ENCODE peak calls at places on chromosomes 6 and 20, in six cellular contexts. One of them, this sample, is unnamed.

GRCh38 chr20:9576695-9577094 is 62.3 kb downstream of the LAMP5 start:
- DNase-seq in OCI-LY7: no peak
- DNase-seq in CD8-positive, alpha-beta memory T cell: no peak
- DNase-seq in SK-N-MC: no peak
- DNase-seq in keratinocyte: no peak
- DNase-seq in hepatocyte: no peak
- DNase-seq in this sample: no peak

GRCh38 chr6:132569170-132569569 is 952 bp upstream of the TAAR6 start:
- DNase-seq in OCI-LY7: no peak
- DNase-seq in CD8-positive, alpha-beta memory T cell: no peak
- DNase-seq in SK-N-MC: no peak
- DNase-seq in keratinocyte: no peak
- DNase-seq in hepatocyte: no peak
- DNase-seq in this sample: no peak

GRCh38 chr6:132072271-132072670 is 121.1 kb upstream of the CCN2 start:
- DNase-seq in OCI-LY7: no peak
- DNase-seq in CD8-positive, alpha-beta memory T cell: no peak
- DNase-seq in SK-N-MC: no peak
- DNase-seq in keratinocyte: no peak
- DNase-seq in hepatocyte: no peak
- DNase-seq in this sample: no peak

GRCh38 chr6:51541847-51542246 is 545.6 kb downstream of the PKHD1 start:
- DNase-seq in OCI-LY7: no peak
- DNase-seq in CD8-positive, alpha-beta memory T cell: no peak
- DNase-seq in SK-N-MC: peak; percentile 72
- DNase-seq in keratinocyte: no peak
- DNase-seq in hepatocyte: peak; percentile 17
- DNase-seq in this sample: no peak

GRCh38 chr20:59835448-59836395 is 97.7 kb downstream of the SYCP2 start:
- DNase-seq in OCI-LY7: no peak
- DNase-seq in CD8-positive, alpha-beta memory T cell: no peak
- DNase-seq in SK-N-MC: peak; percentile 1
- DNase-seq in keratinocyte: no peak
- DNase-seq in hepatocyte: peak; percentile 80
- DNase-seq in this sample: no peak

GRCh38 chr20:9110916-9111432 is 42.1 kb downstream of the PLCB4 start:
- DNase-seq in OCI-LY7: no peak
- DNase-seq in CD8-positive, alpha-beta memory T cell: no peak
- DNase-seq in SK-N-MC: no peak
- DNase-seq in keratinocyte: no peak
- DNase-seq in hepatocyte: no peak
- DNase-seq in this sample: no peak

GRCh38 chr6:125950293-125950692 is 6.3 kb upstream of the HINT3 start:
- DNase-seq in OCI-LY7: no peak
- DNase-seq in CD8-positive, alpha-beta memory T cell: no peak
- DNase-seq in SK-N-MC: no peak
- DNase-seq in keratinocyte: no peak
- DNase-seq in hepatocyte: no peak
- DNase-seq in this sample: no peak

GRCh38 chr20:57605878-57606277 is 14.3 kb downstream of the ZBP1 start:
- DNase-seq in OCI-LY7: no peak
- DNase-seq in CD8-positive, alpha-beta memory T cell: no peak
- DNase-seq in SK-N-MC: no peak
- DNase-seq in keratinocyte: no peak
- DNase-seq in hepatocyte: no peak
- DNase-seq in this sample: no peak

GRCh38 chr6:157019115-157019628 is 242.0 kb downstream of the ARID1B start:
- DNase-seq in OCI-LY7: peak; percentile 50
- DNase-seq in CD8-positive, alpha-beta memory T cell: no peak
- DNase-seq in SK-N-MC: no peak
- DNase-seq in keratinocyte: no peak
- DNase-seq in hepatocyte: peak; percentile 10
- DNase-seq in this sample: no peak

GRCh38 chr20:19609642-19610223 is 148.3 kb upstream of the RIN2 start:
- DNase-seq in OCI-LY7: no peak
- DNase-seq in CD8-positive, alpha-beta memory T cell: no peak
- DNase-seq in SK-N-MC: no peak
- DNase-seq in keratinocyte: no peak
- DNase-seq in hepatocyte: peak; percentile 45
- DNase-seq in this sample: no peak

DNA sequence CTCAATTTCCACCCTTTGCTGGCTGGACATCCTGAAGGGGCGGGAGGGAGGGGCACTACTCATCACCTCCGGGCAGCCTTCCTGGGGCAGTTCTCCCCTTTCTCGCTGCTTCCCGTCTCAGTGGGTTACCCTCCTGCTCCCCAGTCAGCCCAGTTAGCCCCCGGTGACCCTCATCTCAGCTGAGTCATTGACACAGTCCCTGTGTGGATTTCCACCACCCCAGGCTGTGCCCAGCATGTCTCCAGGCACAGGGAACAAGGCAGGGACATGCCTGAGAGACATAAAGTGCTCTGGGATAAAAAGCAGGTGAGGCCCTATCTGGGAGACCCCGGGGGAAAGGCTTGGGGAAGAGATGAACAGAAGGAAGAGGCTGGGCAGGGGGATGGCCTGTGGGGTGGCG is 29.9 kb upstream of the HMGA1 start:
- DNase-seq in OCI-LY7: no peak
- DNase-seq in CD8-positive, alpha-beta memory T cell: no peak
- DNase-seq in SK-N-MC: no peak
- DNase-seq in keratinocyte: no peak
- DNase-seq in hepatocyte: no peak
- DNase-seq in this sample: no peak
- H3K4me3 ChIP-seq in OCI-LY7: no peak overlapping the region
- H3K4me3 ChIP-seq in CD8-positive, alpha-beta memory T cell: no peak overlapping the region
- H3K4me3 ChIP-seq in SK-N-MC: no peak overlapping the region
- H3K4me3 ChIP-seq in keratinocyte: no peak overlapping the region
- H3K4me3 ChIP-seq in hepatocyte: no peak overlapping the region
- H3K4me3 ChIP-seq in this sample: no peak overlapping the region

GRCh38 chr6:27296106-27296783 is 15.8 kb downstream of the POM121L2 start:
- DNase-seq in OCI-LY7: no peak
- DNase-seq in CD8-positive, alpha-beta memory T cell: no peak
- DNase-seq in SK-N-MC: no peak
- DNase-seq in keratinocyte: no peak
- DNase-seq in hepatocyte: peak; percentile 54
- DNase-seq in this sample: no peak
- H3K4me3 ChIP-seq in OCI-LY7: no peak overlapping the region
- H3K4me3 ChIP-seq in CD8-positive, alpha-beta memory T cell: no peak overlapping the region
- H3K4me3 ChIP-seq in SK-N-MC: peak overlapping the region; percentile 97
- H3K4me3 ChIP-seq in keratinocyte: peak overlapping the region; percentile 80
- H3K4me3 ChIP-seq in hepatocyte: peak overlapping the region; percentile 72
- H3K4me3 ChIP-seq in this sample: no peak overlapping the region

DNA sequence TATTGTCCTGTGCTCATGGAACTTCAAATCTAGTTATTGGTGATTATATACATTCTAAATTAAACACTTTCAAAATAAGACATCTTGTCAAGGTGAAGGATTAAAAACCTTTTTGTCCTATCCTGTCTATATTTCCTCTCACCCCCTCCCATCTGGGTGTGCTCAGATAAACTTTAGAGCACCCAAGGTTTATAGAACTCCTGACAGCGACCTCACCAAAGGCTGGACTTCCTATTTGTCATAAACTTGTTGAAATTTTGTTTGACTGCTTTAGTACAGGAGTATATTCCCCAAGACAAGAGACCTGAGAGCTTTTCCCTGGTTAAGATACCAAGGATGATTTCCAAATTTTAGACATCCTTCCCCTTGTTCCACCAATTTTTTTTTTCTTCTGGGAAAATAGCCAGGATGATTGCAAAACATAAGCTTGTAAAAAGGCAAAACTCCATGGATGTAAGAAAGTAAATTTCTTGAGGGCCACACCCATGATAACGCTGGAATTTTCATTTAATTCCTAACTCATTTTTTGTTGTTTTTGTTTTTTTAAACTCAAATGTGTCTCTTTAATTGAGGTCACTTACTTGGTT is 33.0 kb downstream of the CARMIL1 start:
- DNase-seq in OCI-LY7: no peak
- DNase-seq in CD8-positive, alpha-beta memory T cell: no peak
- DNase-seq in SK-N-MC: peak; percentile 53
- DNase-seq in keratinocyte: peak; percentile 26
- DNase-seq in hepatocyte: no peak
- DNase-seq in this sample: no peak
- H3K4me3 ChIP-seq in OCI-LY7: no peak overlapping the region
- H3K4me3 ChIP-seq in CD8-positive, alpha-beta memory T cell: no peak overlapping the region
- H3K4me3 ChIP-seq in SK-N-MC: peak overlapping the region; percentile 30
- H3K4me3 ChIP-seq in keratinocyte: peak overlapping the region; percentile 43
- H3K4me3 ChIP-seq in hepatocyte: no peak overlapping the region
- H3K4me3 ChIP-seq in this sample: no peak overlapping the region

GRCh38 chr6:159686697-159687096 is 6.3 kb downstream of the SOD2 start:
- DNase-seq in OCI-LY7: no peak
- DNase-seq in CD8-positive, alpha-beta memory T cell: no peak
- DNase-seq in SK-N-MC: no peak
- DNase-seq in keratinocyte: no peak
- DNase-seq in hepatocyte: no peak
- DNase-seq in this sample: no peak
- H3K4me3 ChIP-seq in OCI-LY7: no peak overlapping the region
- H3K4me3 ChIP-seq in CD8-positive, alpha-beta memory T cell: no peak overlapping the region
- H3K4me3 ChIP-seq in SK-N-MC: no peak overlapping the region
- H3K4me3 ChIP-seq in keratinocyte: no peak overlapping the region
- H3K4me3 ChIP-seq in hepatocyte: no peak overlapping the region
- H3K4me3 ChIP-seq in this sample: no peak overlapping the region

DNA sequence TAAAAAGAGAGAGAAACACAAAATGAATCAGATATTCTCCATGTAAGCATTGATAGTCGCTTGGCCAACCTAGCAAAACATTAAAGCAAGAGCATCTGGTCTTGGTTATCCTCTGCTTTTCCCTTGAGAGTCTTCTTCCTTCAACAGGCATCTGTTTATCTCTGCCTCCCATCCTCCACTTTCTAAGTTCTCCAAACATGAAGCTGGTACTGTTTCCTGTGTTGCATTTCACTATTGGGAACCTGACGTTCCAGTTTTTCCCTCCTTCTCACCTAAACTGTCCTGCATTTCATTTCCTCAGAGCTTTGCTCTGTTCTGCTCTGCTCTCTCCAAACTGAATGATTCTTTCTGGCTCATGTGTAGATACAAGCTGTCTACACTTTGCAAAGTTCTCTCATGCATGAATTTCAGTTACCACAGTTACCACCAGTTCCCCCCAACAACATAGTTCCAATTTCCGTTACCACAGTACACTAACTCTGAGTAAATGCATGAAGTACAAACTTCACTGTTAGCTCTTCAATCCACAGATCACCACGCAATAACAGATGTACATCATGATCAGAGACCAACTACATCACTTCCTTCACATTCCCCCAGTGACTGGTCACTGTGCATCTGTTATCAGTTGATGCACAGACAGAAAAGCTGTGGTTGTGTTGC is 86.7 kb upstream of the F13A1 start:
- DNase-seq in OCI-LY7: peak; percentile 92
- DNase-seq in CD8-positive, alpha-beta memory T cell: peak; percentile 5
- DNase-seq in SK-N-MC: peak; percentile 82
- DNase-seq in keratinocyte: no peak
- DNase-seq in hepatocyte: no peak
- DNase-seq in this sample: peak; percentile 99
- H3K4me3 ChIP-seq in OCI-LY7: peak overlapping the region; percentile 54
- H3K4me3 ChIP-seq in CD8-positive, alpha-beta memory T cell: no peak overlapping the region
- H3K4me3 ChIP-seq in SK-N-MC: peak overlapping the region; percentile 67
- H3K4me3 ChIP-seq in keratinocyte: no peak overlapping the region
- H3K4me3 ChIP-seq in hepatocyte: no peak overlapping the region
- H3K4me3 ChIP-seq in this sample: peak overlapping the region; percentile 35

GRCh38 chr6:40573221-40573620 is 13.9 kb downstream of the LRFN2 start:
- DNase-seq in OCI-LY7: peak; percentile 16
- DNase-seq in CD8-positive, alpha-beta memory T cell: no peak
- DNase-seq in SK-N-MC: no peak
- DNase-seq in keratinocyte: no peak
- DNase-seq in hepatocyte: no peak
- DNase-seq in this sample: no peak
- H3K4me3 ChIP-seq in OCI-LY7: no peak overlapping the region
- H3K4me3 ChIP-seq in CD8-positive, alpha-beta memory T cell: no peak overlapping the region
- H3K4me3 ChIP-seq in SK-N-MC: no peak overlapping the region
- H3K4me3 ChIP-seq in keratinocyte: no peak overlapping the region
- H3K4me3 ChIP-seq in hepatocyte: no peak overlapping the region
- H3K4me3 ChIP-seq in this sample: no peak overlapping the region

GRCh38 chr6:1622220-1622841 is 12.6 kb downstream of the FOXC1 start:
- DNase-seq in OCI-LY7: no peak
- DNase-seq in CD8-positive, alpha-beta memory T cell: no peak
- DNase-seq in SK-N-MC: no peak
- DNase-seq in keratinocyte: no peak
- DNase-seq in hepatocyte: no peak
- DNase-seq in this sample: no peak

GRCh38 chr6:1619106-1619665 is 9.5 kb downstream of the FOXC1 start:
- DNase-seq in OCI-LY7: no peak
- DNase-seq in CD8-positive, alpha-beta memory T cell: no peak
- DNase-seq in SK-N-MC: no peak
- DNase-seq in keratinocyte: no peak
- DNase-seq in hepatocyte: no peak
- DNase-seq in this sample: no peak

GRCh38 chr6:1619666-1620503 is 10.2 kb downstream of the FOXC1 start:
- DNase-seq in OCI-LY7: no peak
- DNase-seq in CD8-positive, alpha-beta memory T cell: no peak
- DNase-seq in SK-N-MC: no peak
- DNase-seq in keratinocyte: no peak
- DNase-seq in hepatocyte: no peak
- DNase-seq in this sample: no peak

GRCh38 chr6:1621328-1621701 is 11.6 kb downstream of the FOXC1 start:
- DNase-seq in OCI-LY7: no peak
- DNase-seq in CD8-positive, alpha-beta memory T cell: no peak
- DNase-seq in SK-N-MC: no peak
- DNase-seq in keratinocyte: no peak
- DNase-seq in hepatocyte: no peak
- DNase-seq in this sample: no peak

GRCh38 chr6:1620504-1621327 is 11.0 kb downstream of the FOXC1 start:
- DNase-seq in OCI-LY7: no peak
- DNase-seq in CD8-positive, alpha-beta memory T cell: no peak
- DNase-seq in SK-N-MC: no peak
- DNase-seq in keratinocyte: no peak
- DNase-seq in hepatocyte: no peak
- DNase-seq in this sample: no peak
- H3K4me3 ChIP-seq in OCI-LY7: no peak overlapping the region
- H3K4me3 ChIP-seq in CD8-positive, alpha-beta memory T cell: no peak overlapping the region
- H3K4me3 ChIP-seq in SK-N-MC: no peak overlapping the region
- H3K4me3 ChIP-seq in keratinocyte: no peak overlapping the region
- H3K4me3 ChIP-seq in hepatocyte: no peak overlapping the region
- H3K4me3 ChIP-seq in this sample: no peak overlapping the region

DNA sequence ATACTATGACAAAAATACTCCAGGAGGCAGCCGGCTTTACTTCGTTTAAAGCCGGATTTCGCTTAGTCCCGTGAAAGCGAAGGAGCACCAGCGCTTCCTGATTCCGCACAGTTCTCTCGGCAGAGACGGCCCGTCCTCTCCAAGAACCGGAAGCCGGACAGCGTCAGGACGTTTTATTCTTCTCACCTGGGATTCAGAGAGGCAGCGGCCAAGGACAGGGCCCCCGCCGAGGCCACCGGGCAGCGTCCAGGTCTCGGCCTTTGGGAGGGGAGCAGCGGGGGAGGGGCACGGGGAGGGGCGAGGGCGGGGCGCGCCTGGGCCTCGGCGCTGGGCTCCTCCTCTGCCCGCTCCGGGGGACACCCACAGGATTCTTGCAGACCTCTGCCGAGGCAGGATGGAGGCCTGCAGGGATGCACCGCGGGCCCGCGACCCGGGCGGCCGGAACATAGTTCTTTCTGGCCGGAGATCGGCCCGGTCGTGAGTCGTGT is 2.8 kb upstream of the DIDO1 start:
- DNase-seq in OCI-LY7: no peak
- DNase-seq in CD8-positive, alpha-beta memory T cell: peak; percentile 49
- DNase-seq in SK-N-MC: no peak
- DNase-seq in keratinocyte: no peak
- DNase-seq in hepatocyte: peak; percentile 83
- DNase-seq in this sample: no peak
- H3K4me3 ChIP-seq in OCI-LY7: peak overlapping the region; percentile 58
- H3K4me3 ChIP-seq in CD8-positive, alpha-beta memory T cell: peak overlapping the region; percentile 90
- H3K4me3 ChIP-seq in SK-N-MC: no peak overlapping the region
- H3K4me3 ChIP-seq in keratinocyte: peak overlapping the region; percentile 65
- H3K4me3 ChIP-seq in hepatocyte: peak overlapping the region; percentile 62
- H3K4me3 ChIP-seq in this sample: peak overlapping the region; percentile 40